ENCODE peak calls at places on chromosomes 5 and 9, in seven cellular contexts. W, J, E, C, U, Y and M are unnamed samples.

GRCh38 chr9:21524099-21524830 is 42.2 kb upstream of the IFNE start:
- DNase-seq in W (no peak), J (no peak), E (no peak), C (no peak), U (no peak), Y (no peak), M (no peak)

GRCh38 chr5:141636106-141636412 is 590 bp downstream of the HDAC3 start:
- DNase-seq in W (no peak), J (no peak), E (no peak), C (no peak), U (no peak), Y (no peak), M (no peak)

GRCh38 chr5:14869286-14870164 is 2.1 kb downstream of the ANKH start:
- DNase-seq in W (no peak), J (no peak), E (no peak), C (no peak), U (no peak), Y (no peak), M (no peak)

GRCh38 chr5:27015758-27016157 is 22.6 kb downstream of the CDH9 start:
- DNase-seq in W (no peak), J (no peak), E (no peak), C (no peak), U (no peak), Y (no peak), M (no peak)

GRCh38 chr5:17411436-17411835 is 86.6 kb upstream of the TAF11L2 start:
- DNase-seq in W (no peak), J (no peak), E (no peak), C (no peak), U (no peak), Y (no peak), M (no peak)

GRCh38 chr5:172151661-172152210 is 36.3 kb downstream of the STK10 start:
- DNase-seq in W (no peak), J (no peak), E (no peak), C (no peak), U (no peak), Y (no peak), M (no peak)

GRCh38 chr5:424259-425110 is 18.5 kb upstream of the EXOC3 start:
- DNase-seq in W (peak), J (no peak), E (no peak), C (no peak), U (no peak), Y (no peak), M (no peak)

GRCh38 chr5:170307575-170308465 is 10.2 kb upstream of the LCP2 start:
- DNase-seq in W (no peak), J (no peak), E (peak), C (no peak), U (peak), Y (no peak), M (no peak)

GRCh38 chr9:2241461-2241874 is 226.3 kb downstream of the SMARCA2 start:
- DNase-seq in W (no peak), J (no peak), E (no peak), C (peak), U (no peak), Y (no peak), M (peak)

GRCh38 chr5:69166686-69167487 is at the start of gene CCNB1:
- DNase-seq in W (peak), J (peak), E (peak), C (peak), U (peak), Y (peak), M (peak)

GRCh38 chr5:82745016-82745415 is 332.2 kb downstream of the TMEM167A start:
- DNase-seq in W (no peak), J (no peak), E (no peak), C (no peak), U (no peak), Y (no peak), M (no peak)

GRCh38 chr5:54695198-54695966 is 177.8 kb downstream of the SNX18 start:
- DNase-seq in W (no peak), J (no peak), E (no peak), C (no peak), U (peak), Y (no peak), M (no peak)

GRCh38 chr5:108642170-108642906 is 105.4 kb upstream of the FER start:
- DNase-seq in W (peak), J (peak), E (peak), C (peak), U (peak), Y (peak), M (peak)

GRCh38 chr9:89923961-89924504 is 319.2 kb downstream of the GADD45G start:
- DNase-seq in W (no peak), J (no peak), E (no peak), C (no peak), U (peak), Y (peak), M (no peak)

GRCh38 chr5:150278046-150278760 is 11.4 kb downstream of the CAMK2A start:
- DNase-seq in W (no peak), J (no peak), E (no peak), C (no peak), U (no peak), Y (no peak), M (no peak)

GRCh38 chr5:115423541-115423940 is 121.0 kb downstream of the FEM1C start:
- DNase-seq in W (no peak), J (no peak), E (peak), C (no peak), U (no peak), Y (no peak), M (no peak)

GRCh38 chr9:109411818-109412352 is 86.2 kb downstream of the PTPN3 start:
- DNase-seq in W (peak), J (no peak), E (peak), C (peak), U (no peak), Y (no peak), M (no peak)

GRCh38 chr5:175321927-175322532 is 122.0 kb downstream of the DRD1 start:
- DNase-seq in W (no peak), J (peak), E (peak), C (no peak), U (peak), Y (peak), M (peak)

GRCh38 chr9:97363661-97364299 is 48.1 kb upstream of the TDRD7 start:
- DNase-seq in W (no peak), J (no peak), E (no peak), C (no peak), U (no peak), Y (no peak), M (no peak)

GRCh38 chr9:97366476-97366875 is 45.4 kb upstream of the TDRD7 start:
- DNase-seq in W (no peak), J (no peak), E (no peak), C (no peak), U (no peak), Y (no peak), M (no peak)

GRCh38 chr9:97366889-97367288 is 45.0 kb upstream of the TDRD7 start:
- DNase-seq in W (no peak), J (no peak), E (no peak), C (no peak), U (no peak), Y (no peak), M (no peak)

GRCh38 chr9:97365634-97366033 is 46.3 kb upstream of the TDRD7 start:
- DNase-seq in W (no peak), J (no peak), E (no peak), C (no peak), U (no peak), Y (no peak), M (no peak)

GRCh38 chr9:97364769-97365490 is 47.0 kb upstream of the TDRD7 start:
- DNase-seq in W (no peak), J (no peak), E (no peak), C (no peak), U (no peak), Y (no peak), M (no peak)
- TF ChIP-seq JUND in W (no peak), J (no peak), E (no peak), C (no peak), U (no peak), Y (no peak), M (no peak)

GRCh38 chr9:133509179-133510083 is 15.3 kb downstream of the MYMK start:
- DNase-seq in W (no peak), J (no peak), E (peak), C (peak), U (no peak), Y (no peak), M (no peak)
- TF ChIP-seq JUND in W (no peak), J (no peak), E (no peak), C (no peak), U (no peak), Y (no peak), M (no peak)

DNA sequence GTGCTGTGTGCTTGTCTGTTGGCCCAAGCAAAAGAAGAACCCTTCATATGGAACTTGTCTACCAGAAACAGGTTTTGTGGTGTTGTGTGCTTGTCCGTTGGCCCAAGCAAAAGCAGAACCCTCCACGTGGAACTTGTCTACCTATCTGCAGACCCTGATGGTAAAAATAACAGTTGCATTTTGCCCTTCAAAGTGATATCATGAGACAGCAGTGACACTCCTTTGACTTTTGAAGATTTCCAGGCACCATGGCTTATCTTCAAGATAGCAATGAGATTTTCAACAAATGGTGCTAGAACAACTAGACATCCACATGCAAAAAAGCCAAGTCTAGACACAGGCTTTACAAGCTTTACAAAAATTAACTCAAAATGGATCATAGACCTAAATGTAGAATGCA is 16.9 kb downstream of the MACROH2A1 start:
- DNase-seq in W (no peak), J (no peak), E (no peak), C (no peak), U (peak), Y (no peak), M (no peak)
- TF ChIP-seq JUND in W (no peak), J (no peak), E (no peak), C (no peak), U (no peak), Y (no peak), M (no peak)

GRCh38 chr5:123585871-123586270 is 73.9 kb downstream of the CSNK1G3 start:
- DNase-seq in W (no peak), J (no peak), E (no peak), C (no peak), U (no peak), Y (no peak), M (no peak)

GRCh38 chr5:123578390-123578789 is 66.4 kb downstream of the CSNK1G3 start:
- DNase-seq in W (no peak), J (no peak), E (no peak), C (no peak), U (no peak), Y (no peak), M (no peak)

GRCh38 chr5:123579410-123579809 is 67.4 kb downstream of the CSNK1G3 start:
- DNase-seq in W (no peak), J (no peak), E (no peak), C (no peak), U (no peak), Y (no peak), M (no peak)

GRCh38 chr5:123582570-123583293 is 70.8 kb downstream of the CSNK1G3 start:
- DNase-seq in W (no peak), J (no peak), E (no peak), C (no peak), U (no peak), Y (no peak), M (no peak)
- TF ChIP-seq JUND in W (no peak), J (no peak), E (no peak), C (no peak), U (no peak), Y (no peak), M (no peak)

GRCh38 chr5:96871686-96872085 is 4.6 kb upstream of the ERAP2 start:
- DNase-seq in W (no peak), J (no peak), E (no peak), C (no peak), U (no peak), Y (no peak), M (no peak)

GRCh38 chr5:96873469-96873868 is 2.8 kb upstream of the ERAP2 start:
- DNase-seq in W (no peak), J (no peak), E (no peak), C (no peak), U (no peak), Y (no peak), M (no peak)

GRCh38 chr5:96880402-96881164 is 4.3 kb downstream of the ERAP2 start:
- DNase-seq in W (no peak), J (no peak), E (no peak), C (no peak), U (no peak), Y (no peak), M (no peak)

GRCh38 chr5:96876292-96876850 is at the start of gene ERAP2:
- DNase-seq in W (no peak), J (no peak), E (peak), C (no peak), U (peak), Y (peak), M (no peak)

DNA sequence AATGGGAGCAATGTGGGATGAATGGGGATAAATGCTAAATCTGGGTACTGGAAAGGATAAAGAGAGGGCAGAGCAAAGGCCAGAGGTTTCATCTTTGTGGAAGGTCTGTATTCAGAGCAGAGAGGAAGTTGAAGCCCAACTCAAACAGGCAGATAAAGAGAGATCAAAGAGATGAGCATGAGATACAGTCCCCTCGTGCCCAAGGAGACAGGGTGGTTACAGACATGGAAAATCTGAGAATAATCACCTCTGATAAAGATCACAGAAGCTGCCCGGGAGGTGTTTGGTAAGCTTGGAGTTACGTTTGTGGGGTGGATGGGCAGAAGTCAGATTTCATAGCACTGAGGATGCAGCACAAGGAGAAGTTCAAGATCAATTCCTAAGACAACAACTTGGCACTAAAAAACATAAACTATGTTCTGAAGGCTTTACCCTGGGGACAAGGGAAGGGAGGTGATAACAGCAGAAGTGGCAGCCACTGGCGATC is 452 bp upstream of the ERAP2 start:
- DNase-seq in W (no peak), J (no peak), E (peak), C (no peak), U (no peak), Y (peak), M (no peak)
- TF ChIP-seq JUND in W (no peak), J (no peak), E (no peak), C (no peak), U (no peak), Y (no peak), M (no peak)

GRCh38 chr5:107476783-107477182 is 194.0 kb downstream of the EFNA5 start:
- DNase-seq in W (peak), J (no peak), E (no peak), C (no peak), U (no peak), Y (no peak), M (no peak)
- TF ChIP-seq JUND in W (peak), J (no peak), E (no peak), C (no peak), U (no peak), Y (no peak), M (no peak)

GRCh38 chr5:76807296-76807695 is 11.5 kb upstream of the F2RL1 start:
- DNase-seq in W (no peak), J (no peak), E (no peak), C (no peak), U (no peak), Y (peak), M (no peak)
- TF ChIP-seq JUND in W (no peak), J (peak), E (no peak), C (peak), U (no peak), Y (no peak), M (peak)

GRCh38 chr5:79021753-79022152 is 36.6 kb upstream of the ARSB start:
- DNase-seq in W (no peak), J (no peak), E (no peak), C (no peak), U (no peak), Y (no peak), M (no peak)

GRCh38 chr5:79023323-79023722 is 38.2 kb upstream of the ARSB start:
- DNase-seq in W (no peak), J (no peak), E (no peak), C (peak), U (no peak), Y (no peak), M (no peak)

GRCh38 chr5:79023947-79024346 is 38.8 kb upstream of the ARSB start:
- DNase-seq in W (no peak), J (no peak), E (no peak), C (no peak), U (no peak), Y (peak), M (no peak)

GRCh38 chr5:79025054-79025465 is 40.0 kb upstream of the ARSB start:
- DNase-seq in W (no peak), J (peak), E (peak), C (peak), U (peak), Y (peak), M (peak)

DNA sequence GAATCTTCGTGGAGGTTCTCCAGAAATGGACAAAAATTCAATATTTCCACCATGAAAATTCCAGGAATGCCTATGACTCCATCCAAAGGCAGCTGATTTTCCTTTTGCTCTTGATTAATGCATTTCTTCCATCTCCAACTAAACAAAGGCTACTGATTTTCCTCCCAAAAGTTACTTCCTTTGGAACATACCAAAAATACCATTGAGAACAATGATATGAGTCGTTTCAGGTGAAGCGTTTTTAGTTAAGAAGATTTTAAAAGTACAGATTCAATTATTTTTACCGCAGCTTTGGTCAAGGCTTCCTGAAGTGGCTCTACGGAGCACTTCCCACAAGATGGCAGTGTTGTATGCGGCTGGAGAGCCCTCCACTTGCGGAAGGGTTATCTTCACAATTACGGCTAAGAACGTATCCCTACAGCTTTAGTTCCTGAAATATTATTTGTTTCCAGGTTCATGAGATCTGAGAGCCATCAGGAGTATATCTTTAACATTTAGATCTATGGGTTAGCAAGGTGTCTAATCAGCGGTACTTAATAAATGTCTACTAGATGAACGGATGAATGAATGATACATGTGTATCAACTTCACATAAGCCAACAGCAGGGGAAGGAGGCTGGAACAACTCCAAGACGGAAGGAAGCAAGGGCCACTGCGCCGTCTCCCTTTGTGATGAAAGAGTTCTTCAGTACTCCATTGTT is 35.9 kb upstream of the ARSB start:
- DNase-seq in W (no peak), J (peak), E (peak), C (peak), U (peak), Y (peak), M (peak)
- TF ChIP-seq JUND in W (no peak), J (no peak), E (no peak), C (peak), U (no peak), Y (no peak), M (no peak)

GRCh38 chr5:73945505-73945904 is 319.5 kb downstream of the ARHGEF28 start:
- DNase-seq in W (no peak), J (no peak), E (peak), C (no peak), U (peak), Y (no peak), M (no peak)
- TF ChIP-seq JUND in W (no peak), J (no peak), E (no peak), C (no peak), U (no peak), Y (no peak), M (no peak)

DNA sequence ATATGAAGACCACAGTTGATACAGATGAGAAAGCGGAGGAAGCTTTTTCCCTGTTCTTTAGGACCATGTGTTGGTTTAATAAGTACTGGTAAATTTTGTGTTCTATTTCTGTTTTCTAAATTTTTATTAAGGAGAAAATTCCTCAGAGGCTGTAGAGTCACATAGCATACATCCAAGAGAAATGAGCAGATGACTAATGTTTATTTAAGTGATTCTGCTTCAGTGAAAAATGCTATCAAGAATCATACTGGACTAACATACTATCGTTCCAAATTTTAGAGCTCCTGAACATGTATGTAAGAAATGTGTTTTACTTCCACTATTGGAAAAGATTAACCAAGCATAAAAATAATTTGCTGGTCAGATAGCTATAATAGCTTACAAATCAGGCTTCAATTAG is 115.0 kb downstream of the KIAA1958 start:
- DNase-seq in W (no peak), J (no peak), E (no peak), C (no peak), U (no peak), Y (no peak), M (no peak)
- TF ChIP-seq JUND in W (no peak), J (no peak), E (no peak), C (peak), U (no peak), Y (no peak), M (no peak)